ENCODE peak calls at places on chromosomes 5 and 9, in five cellular contexts. E is RWPE2, D is stomach, O is GM12865, K is pancreas. U is an unnamed sample.

GRCh38 chr5:3414371-3414770 is 181.3 kb upstream of the IRX1 start:
- DNase-seq in E (no peak), D (no peak), K (no peak), O (no peak), U (no peak)

GRCh38 chr5:52786937-52787599 is 648 bp upstream of the ITGA1 start:
- DNase-seq in E (no peak), K (peak), D (peak), O (peak), U (no peak)

GRCh38 chr9:88925471-88925870 is 65.8 kb upstream of the S1PR3 start:
- DNase-seq in K (no peak), O (no peak), E (no peak), D (no peak), U (no peak)

GRCh38 chr5:148928141-148928540 is 101.7 kb downstream of the ADRB2 start:
- DNase-seq in O (no peak), D (no peak), E (no peak), K (no peak), U (no peak)

GRCh38 chr9:120733190-120733589 is 18.9 kb upstream of the MEGF9 start:
- DNase-seq in D (peak), K (peak), E (no peak), O (no peak), U (no peak)

GRCh38 chr5:19488786-19489185 is 499.2 kb downstream of the CDH18 start:
- DNase-seq in K (no peak), O (no peak), E (no peak), D (no peak), U (no peak)

GRCh38 chr5:156684216-156684615 is 165.9 kb upstream of the PPP1R2B start:
- DNase-seq in K (no peak), D (no peak), O (no peak), E (no peak), U (no peak)

GRCh38 chr5:173882632-173883031 is 5.5 kb upstream of the CPEB4 start:
- DNase-seq in D (no peak), E (no peak), K (no peak), O (no peak), U (no peak)

GRCh38 chr5:67147768-67148167 is 48.8 kb downstream of the CD180 start:
- DNase-seq in E (no peak), K (no peak), O (no peak), D (no peak), U (no peak)

DNA sequence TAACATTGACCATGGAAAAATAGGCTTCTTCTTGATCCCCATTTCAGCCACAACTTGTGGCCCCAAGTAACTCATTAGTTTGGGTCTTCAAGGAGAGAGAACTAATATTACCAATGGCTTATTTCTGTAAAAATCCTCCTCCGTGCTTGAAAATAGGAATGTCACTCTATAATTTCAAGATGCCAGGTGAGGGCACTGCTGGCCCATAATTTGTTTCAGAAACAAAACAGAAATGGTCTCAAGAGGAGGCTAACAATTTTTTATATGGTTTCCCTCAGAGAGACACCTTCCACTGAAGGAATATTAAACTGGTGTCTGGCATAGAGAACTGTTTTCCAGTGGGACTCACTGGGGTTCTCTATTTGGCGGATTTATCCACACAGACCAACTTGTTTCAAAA is 437.0 kb upstream of the TRPC7 start:
- DNase-seq in D (no peak), K (no peak), O (no peak), E (no peak), U (no peak)
- TF ChIP-seq CTCF in D (no peak), K (no peak), O (no peak), E (peak), U (peak)

GRCh38 chr9:135819905-135820304 is 87.4 kb downstream of the CAMSAP1 start:
- DNase-seq in K (no peak), O (no peak), E (no peak), D (no peak), U (peak)
- TF ChIP-seq CTCF in K (no peak), O (no peak), E (no peak), D (no peak), U (peak)

GRCh38 chr9:92438900-92439526 is 14.7 kb upstream of the OMD start:
- DNase-seq in O (no peak), E (no peak), K (no peak), D (no peak), U (no peak)
- TF ChIP-seq CTCF in O (no peak), E (peak), K (no peak), D (peak), U (peak)

DNA sequence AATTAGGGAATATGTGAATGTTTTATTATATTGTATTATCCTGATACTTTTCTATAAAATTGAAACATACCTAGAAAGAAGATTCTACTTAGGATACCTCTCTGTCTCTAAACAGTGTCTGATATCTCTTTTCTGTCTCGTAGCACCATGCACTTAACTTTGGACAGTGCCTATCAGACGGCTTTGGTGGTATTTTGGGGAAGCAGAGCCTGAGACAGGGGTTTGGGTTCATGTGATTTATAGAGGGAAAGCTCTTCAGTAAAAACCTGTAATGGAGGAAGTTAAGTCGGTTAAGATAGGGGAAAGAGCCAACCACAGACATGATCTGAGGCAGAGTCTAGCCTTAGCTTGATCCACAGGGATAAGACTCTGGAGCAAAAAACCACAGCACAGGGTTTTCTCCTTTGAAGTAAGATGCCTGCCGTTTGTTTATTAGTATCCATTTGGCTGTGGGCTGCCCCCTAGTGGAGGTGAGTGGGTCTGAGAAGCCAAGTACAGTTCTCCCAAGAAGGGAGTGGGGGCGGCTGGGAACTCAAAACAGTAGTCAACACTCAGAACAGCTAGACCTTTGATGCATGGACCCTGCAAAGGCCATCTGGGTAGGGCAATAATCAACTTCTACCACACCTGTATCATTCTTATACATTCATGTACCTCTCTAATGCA is 141.2 kb upstream of the ASTN2 start:
- DNase-seq in D (peak), E (no peak), O (peak), K (peak), U (no peak)
- TF ChIP-seq CTCF in D (peak), E (peak), O (peak), K (peak), U (peak)

GRCh38 chr5:140808889-140809291 is 2.0 kb downstream of the PCDHA4 start:
- DNase-seq in K (no peak), D (no peak), E (peak), O (no peak), U (peak)

GRCh38 chr5:140802781-140803271 is 2.0 kb downstream of the PCDHA3 start:
- DNase-seq in K (no peak), O (no peak), D (no peak), E (peak), U (peak)

GRCh38 chr5:140801494-140801841 is 611 bp downstream of the PCDHA3 start:
- DNase-seq in O (no peak), K (no peak), D (no peak), E (no peak), U (no peak)

GRCh38 chr5:140806834-140807775 is at the start of gene PCDHA4:
- DNase-seq in K (no peak), E (no peak), O (no peak), D (no peak), U (no peak)
- TF ChIP-seq CTCF in K (peak), E (peak), O (no peak), D (no peak), U (peak)

GRCh38 chr9:75418518-75418917 is 330.2 kb downstream of the OSTF1 start:
- DNase-seq in D (no peak), O (peak), E (no peak), K (no peak), U (no peak)
- TF ChIP-seq CTCF in D (no peak), O (no peak), E (no peak), K (no peak), U (no peak)